ENCODE peak calls at places on chromosomes 13 and 19, in six cellular contexts. M is NCI-H748 treated with DMSO at 0.1 percent for 48 hours, L is lower lobe of right lung, Z is thoracic aorta, X is HS-5, Y is mucosa of gallbladder. S is an unnamed sample.

GRCh38 chr13:110337287-110337686 is 30.2 kb downstream of the COL4A2 start:
- DNase-seq in X (no peak), Z (no peak), Y (no peak), M (no peak), L (no peak), S (no peak)

GRCh38 chr19:35006342-35006998 is 6.3 kb downstream of the GRAMD1A start:
- DNase-seq in Z (no peak), X (peak; percentile 83), L (peak; percentile 76), M (no peak), Y (peak; percentile 74), S (no peak)

GRCh38 chr19:13920940-13921744 is 15.1 kb downstream of the CC2D1A start:
- DNase-seq in Y (no peak), Z (no peak), X (peak; percentile 18), M (no peak), L (no peak), S (no peak)

GRCh38 chr13:26440111-26440510 is 117.4 kb upstream of the WASF3 start:
- DNase-seq in X (no peak), M (no peak), L (no peak), Z (no peak), Y (no peak), S (no peak)

GRCh38 chr19:4705413-4706131 is 18.1 kb downstream of the DPP9 start:
- DNase-seq in Y (no peak), M (no peak), X (no peak), L (no peak), Z (no peak), S (peak; percentile 72)

GRCh38 chr13:40271931-40272775 is 394.3 kb downstream of the FOXO1 start:
- DNase-seq in Y (peak; percentile 66), X (no peak), Z (peak; percentile 76), M (no peak), L (peak; percentile 53), S (no peak)

GRCh38 chr19:18590273-18591272 is 2.0 kb downstream of the REX1BD start:
- DNase-seq in Z (no peak), L (no peak), Y (peak; percentile 40), X (no peak), M (peak; percentile 88), S (no peak)

GRCh38 chr19:6639439-6639838 is 30.5 kb downstream of the TNFSF14 start:
- DNase-seq in X (peak; percentile 32), M (no peak), L (no peak), Y (no peak), Z (no peak), S (no peak)

GRCh38 chr19:17966497-17967257 is at the start of gene KCNN1:
- DNase-seq in L (no peak), Z (no peak), X (no peak), Y (no peak), M (no peak), S (no peak)

GRCh38 chr13:30739646-30740642 is 4.6 kb downstream of the ALOX5AP start:
- DNase-seq in Z (no peak), X (no peak), Y (no peak), L (no peak), M (no peak), S (no peak)

GRCh38 chr13:59157181-59157580 is 1006.5 kb downstream of the DIAPH3 start:
- DNase-seq in L (no peak), Z (no peak), X (no peak), M (no peak), Y (no peak), S (no peak)

GRCh38 chr19:49639401-49640112 is 386 bp downstream of the RRAS start:
- DNase-seq in M (no peak), Y (no peak), X (no peak), L (no peak), Z (no peak), S (no peak)

GRCh38 chr13:49444517-49445395 is 682 bp downstream of the SETDB2 start:
- DNase-seq in L (no peak), X (peak; percentile 24), M (peak; percentile 61), Y (peak; percentile 35), Z (no peak), S (no peak)

GRCh38 chr13:84439108-84439507 is 556.8 kb upstream of the SLITRK1 start:
- DNase-seq in M (no peak), Z (no peak), X (no peak), Y (no peak), L (no peak), S (no peak)

GRCh38 chr13:90447735-90448103 is 899.8 kb upstream of the MIR17HG start:
- DNase-seq in L (no peak), Y (no peak), M (no peak), X (no peak), Z (no peak), S (no peak)

GRCh38 chr19:31284621-31285020 is 64.6 kb downstream of the TSHZ3 start:
- DNase-seq in L (no peak), Z (no peak), Y (no peak), X (no peak), M (no peak), S (no peak)

GRCh38 chr13:42363941-42364612 is 92.1 kb downstream of the AKAP11 start:
- DNase-seq in L (no peak), Z (no peak), Y (no peak), M (no peak), X (no peak), S (no peak)

GRCh38 chr19:54677217-54677616 is 14.4 kb downstream of the LILRB4 start:
- DNase-seq in Y (no peak), Z (no peak), M (no peak), L (no peak), X (no peak), S (no peak)

GRCh38 chr13:105333416-105333815 is 1202.0 kb downstream of the EFNB2 start:
- DNase-seq in X (no peak), Z (no peak), M (no peak), L (no peak), Y (no peak), S (no peak)

GRCh38 chr13:43544011-43544410 is 242.8 kb downstream of the ENOX1 start:
- DNase-seq in Z (no peak), L (no peak), X (no peak), M (no peak), Y (no peak), S (no peak)

GRCh38 chr13:32504263-32504662 is 34.3 kb downstream of the N4BP2L2 start:
- DNase-seq in Y (no peak), M (no peak), L (no peak), X (no peak), Z (no peak), S (no peak)

GRCh38 chr19:55670280-55671053 is 4.6 kb upstream of the EPN1 start:
- DNase-seq in L (peak; percentile 70), Z (no peak), X (no peak), Y (no peak), M (no peak), S (peak; percentile 68)

GRCh38 chr13:44989941-44990340 is 603 bp downstream of the GPALPP1 start:
- DNase-seq in L (no peak), Y (no peak), Z (no peak), M (no peak), X (no peak), S (no peak)

GRCh38 chr13:31096624-31097302 is 64.9 kb downstream of the HSPH1 start:
- DNase-seq in Z (no peak), L (no peak), Y (no peak), X (no peak), M (peak; percentile 64), S (no peak)

GRCh38 chr13:79810671-79811070 is 329.7 kb downstream of the NDFIP2 start:
- DNase-seq in Z (no peak), X (peak; percentile 18), Y (no peak), M (no peak), L (no peak), S (no peak)

GRCh38 chr19:43643326-43643725 is 3.7 kb upstream of the CADM4 start:
- DNase-seq in X (no peak), Y (no peak), Z (no peak), M (no peak), L (no peak), S (no peak)

GRCh38 chr13:46304546-46304945 is 82.5 kb downstream of the RUBCNL start:
- DNase-seq in L (no peak), X (no peak), M (no peak), Z (no peak), Y (no peak), S (no peak)

GRCh38 chr13:27168086-27168485 is 3.5 kb downstream of the USP12 start:
- DNase-seq in M (no peak), L (peak; percentile 49), Z (no peak), Y (no peak), X (no peak), S (no peak)

GRCh38 chr19:17086129-17086528 is 10.6 kb downstream of the MYO9B start:
- DNase-seq in L (no peak), M (no peak), X (no peak), Z (no peak), Y (no peak), S (no peak)

GRCh38 chr13:35349673-35350278 is 126.7 kb downstream of the MAB21L1 start:
- DNase-seq in M (no peak), Z (no peak), X (peak; percentile 1), L (no peak), Y (no peak), S (no peak)

GRCh38 chr19:37551123-37551993 is 43.2 kb downstream of the ZNF571 start:
- DNase-seq in X (no peak), M (no peak), L (no peak), Y (peak; percentile 27), Z (no peak), S (no peak)

GRCh38 chr19:5048091-5048726 is 79.3 kb downstream of the KDM4B start:
- DNase-seq in Y (peak; percentile 77), X (no peak), Z (peak; percentile 37), L (peak; percentile 81), M (no peak), S (peak; percentile 86)

GRCh38 chr13:95112883-95113282 is 188.4 kb downstream of the ABCC4 start:
- DNase-seq in X (no peak), Z (no peak), L (no peak), Y (no peak), M (no peak), S (no peak)

GRCh38 chr13:33490461-33491327 is 205.1 kb upstream of the STARD13 start:
- DNase-seq in Y (no peak), L (no peak), X (no peak), M (no peak), Z (no peak), S (no peak)

GRCh38 chr19:48509467-48510194 is 2.0 kb downstream of the LMTK3 start:
- DNase-seq in X (no peak), M (no peak), Y (no peak), Z (no peak), L (no peak), S (no peak)

GRCh38 chr13:34349091-34349722 is 531.3 kb downstream of the RFC3 start:
- DNase-seq in L (no peak), M (no peak), Z (no peak), Y (peak; percentile 47), X (peak; percentile 81), S (no peak)

GRCh38 chr19:4589579-4590410 is 30.3 kb upstream of the SEMA6B start:
- DNase-seq in L (no peak), Y (no peak), Z (no peak), X (no peak), M (no peak), S (no peak)

GRCh38 chr19:55830656-55831055 is 1.1 kb downstream of the NLRP11 start:
- DNase-seq in X (no peak), M (no peak), L (no peak), Z (no peak), Y (no peak), S (no peak)